ENCODE peak calls at places on chromosomes 1 and 21, in seven cellular contexts. T is Calu3; K is activated naive CD8-positive, alpha-beta T cell treated with anti-CD3 and anti-CD28 coated beads for 36 hours; W is fibroblast of pulmonary artery; I is H7; M is activated naive CD4-positive, alpha-beta T cell treated with anti-CD3 and anti-CD28 coated beads for 36 hours; H is brain microvascular endothelial cell. C is an unnamed sample.

GRCh38 chr1:153422450-153423068 is 6.2 kb downstream of the S100A7A start:
- DNase-seq in T (peak), M (peak), K (peak), W (peak), H (peak), I (peak), C (no peak)

GRCh38 chr1:26991310-26992116 is 2.0 kb upstream of the TRNP1 start:
- DNase-seq in I (peak), K (no peak), M (peak), T (peak), H (no peak), W (no peak), C (no peak)

GRCh38 chr1:213371769-213372619 is 321.0 kb downstream of the RPS6KC1 start:
- DNase-seq in T (no peak), M (no peak), K (no peak), H (no peak), W (no peak), I (peak), C (no peak)

GRCh38 chr1:115677172-115677542 is 35.4 kb downstream of the VANGL1 start:
- DNase-seq in K (no peak), I (no peak), M (no peak), T (no peak), W (peak), H (peak), C (no peak)

GRCh38 chr1:30328100-30328370 is 395.4 kb downstream of the MATN1 start:
- DNase-seq in T (no peak), W (no peak), K (no peak), H (no peak), M (no peak), I (no peak), C (no peak)

GRCh38 chr1:213452504-213452903 is 401.5 kb downstream of the RPS6KC1 start:
- DNase-seq in I (no peak), M (no peak), T (no peak), W (no peak), K (no peak), H (no peak), C (no peak)

GRCh38 chr1:201275266-201275666 is 8.0 kb upstream of the PKP1 start:
- DNase-seq in T (peak), K (no peak), H (peak), M (no peak), W (peak), I (peak), C (peak)

GRCh38 chr1:12016182-12016581 is 3.1 kb upstream of the MIIP start:
- DNase-seq in K (no peak), W (no peak), M (no peak), I (no peak), H (no peak), T (no peak), C (no peak)

GRCh38 chr21:28442624-28443023 is 550.1 kb downstream of the LTN1 start:
- DNase-seq in T (no peak), W (peak), K (no peak), I (no peak), H (peak), M (no peak), C (no peak)

GRCh38 chr1:185155600-185156320 is 993 bp downstream of the TRMT1L start:
- DNase-seq in T (peak), H (peak), M (peak), K (no peak), W (peak), I (no peak), C (no peak)

GRCh38 chr1:52420713-52421112 is 16.3 kb downstream of the PRPF38A start:
- DNase-seq in M (no peak), H (no peak), T (no peak), I (no peak), K (no peak), W (no peak), C (no peak)

GRCh38 chr1:61255324-61255703 is 173.0 kb downstream of the NFIA start:
- DNase-seq in M (no peak), W (peak), I (no peak), K (no peak), T (no peak), H (no peak), C (no peak)

GRCh38 chr1:206930210-206930798 is 8.6 kb upstream of the FCMR start:
- DNase-seq in H (no peak), T (no peak), I (no peak), K (peak), M (peak), W (no peak), C (no peak)

GRCh38 chr1:210477328-210477924 is 148.7 kb downstream of the HHAT start:
- DNase-seq in T (no peak), K (no peak), H (no peak), I (peak), M (peak), W (no peak), C (no peak)

C was measured in NCI-H446 treated with DMSO at 0.1 percent for 48 hours.